ENCODE peak calls at places on chromosomes 16 and 17, in seven cellular contexts. One of them, this sample, is unnamed.

GRCh38 chr16:86681440-86681838 is 103.1 kb downstream of the FOXL1 start:
- DNase-seq in upper lobe of right lung: no peak
- DNase-seq in cardiac muscle cell: peak; percentile 53
- DNase-seq in colonic mucosa: no peak
- DNase-seq in IMR-90: no peak
- DNase-seq in AG10803: no peak
- DNase-seq in ovary: no peak
- DNase-seq in this sample: no peak

GRCh38 chr17:44376124-44376523 is 12.5 kb upstream of the FAM171A2 start:
- DNase-seq in IMR-90: peak; percentile 10
- DNase-seq in AG10803: no peak
- DNase-seq in cardiac muscle cell: peak; percentile 65
- DNase-seq in ovary: peak; percentile 65
- DNase-seq in upper lobe of right lung: no peak
- DNase-seq in colonic mucosa: no peak
- DNase-seq in this sample: no peak

GRCh38 chr16:57621521-57622268 is 6.7 kb upstream of the ADGRG1 start:
- DNase-seq in ovary: no peak
- DNase-seq in colonic mucosa: no peak
- DNase-seq in upper lobe of right lung: peak; percentile 68
- DNase-seq in IMR-90: no peak
- DNase-seq in cardiac muscle cell: no peak
- DNase-seq in AG10803: no peak
- DNase-seq in this sample: no peak

GRCh38 chr17:16945513-16946201 is 26.3 kb downstream of the TNFRSF13B start:
- DNase-seq in AG10803: no peak
- DNase-seq in cardiac muscle cell: no peak
- DNase-seq in upper lobe of right lung: no peak
- DNase-seq in colonic mucosa: no peak
- DNase-seq in ovary: no peak
- DNase-seq in IMR-90: no peak
- DNase-seq in this sample: no peak

GRCh38 chr16:89373355-89374110 is 116.8 kb downstream of the ANKRD11 start:
- DNase-seq in ovary: peak; percentile 59
- DNase-seq in upper lobe of right lung: no peak
- DNase-seq in colonic mucosa: no peak
- DNase-seq in IMR-90: peak; percentile 55
- DNase-seq in cardiac muscle cell: peak; percentile 44
- DNase-seq in AG10803: peak; percentile 22
- DNase-seq in this sample: no peak

GRCh38 chr16:23835390-23836077 is at the start of gene PRKCB:
- DNase-seq in ovary: no peak
- DNase-seq in cardiac muscle cell: peak; percentile 63
- DNase-seq in IMR-90: peak; percentile 14
- DNase-seq in colonic mucosa: peak; percentile 80
- DNase-seq in AG10803: peak; percentile 8
- DNase-seq in upper lobe of right lung: peak; percentile 90
- DNase-seq in this sample: no peak

GRCh38 chr17:28481081-28481571 is 7.7 kb downstream of the SLC13A2 start:
- DNase-seq in colonic mucosa: peak; percentile 40
- DNase-seq in cardiac muscle cell: no peak
- DNase-seq in upper lobe of right lung: peak; percentile 76
- DNase-seq in AG10803: no peak
- DNase-seq in IMR-90: no peak
- DNase-seq in ovary: no peak
- DNase-seq in this sample: no peak

GRCh38 chr16:7614022-7614795 is 281.6 kb downstream of the RBFOX1 start:
- DNase-seq in cardiac muscle cell: no peak
- DNase-seq in AG10803: no peak
- DNase-seq in colonic mucosa: no peak
- DNase-seq in ovary: no peak
- DNase-seq in IMR-90: no peak
- DNase-seq in upper lobe of right lung: no peak
- DNase-seq in this sample: no peak

GRCh38 chr17:38558751-38559024 is 47.1 kb downstream of the SRCIN1 start:
- DNase-seq in IMR-90: no peak
- DNase-seq in colonic mucosa: no peak
- DNase-seq in ovary: no peak
- DNase-seq in upper lobe of right lung: no peak
- DNase-seq in cardiac muscle cell: no peak
- DNase-seq in AG10803: no peak
- DNase-seq in this sample: no peak

GRCh38 chr17:850828-851759 is 68.9 kb downstream of the MRM3 start:
- DNase-seq in AG10803: peak; percentile 85
- DNase-seq in IMR-90: peak; percentile 40
- DNase-seq in colonic mucosa: no peak
- DNase-seq in cardiac muscle cell: peak; percentile 51
- DNase-seq in ovary: peak; percentile 33
- DNase-seq in upper lobe of right lung: no peak
- DNase-seq in this sample: no peak
- H3K4me3 ChIP-seq in AG10803: peak overlapping the region; percentile 48
- H3K4me3 ChIP-seq in IMR-90: no peak overlapping the region
- H3K4me3 ChIP-seq in colonic mucosa: no peak overlapping the region
- H3K4me3 ChIP-seq in cardiac muscle cell: no peak overlapping the region
- H3K4me3 ChIP-seq in ovary: peak overlapping the region; percentile 9
- H3K4me3 ChIP-seq in upper lobe of right lung: no peak overlapping the region
- H3K4me3 ChIP-seq in this sample: peak overlapping the region; percentile 21

GRCh38 chr17:77440571-77440981 is 299.8 kb downstream of the SEC14L1 start:
- DNase-seq in colonic mucosa: no peak
- DNase-seq in AG10803: no peak
- DNase-seq in IMR-90: no peak
- DNase-seq in ovary: no peak
- DNase-seq in upper lobe of right lung: no peak
- DNase-seq in cardiac muscle cell: no peak
- DNase-seq in this sample: no peak

GRCh38 chr17:77437747-77438146 is 297.0 kb downstream of the SEC14L1 start:
- DNase-seq in AG10803: no peak
- DNase-seq in IMR-90: no peak
- DNase-seq in colonic mucosa: no peak
- DNase-seq in upper lobe of right lung: no peak
- DNase-seq in ovary: no peak
- DNase-seq in cardiac muscle cell: no peak
- DNase-seq in this sample: no peak

GRCh38 chr17:77441130-77441920 is 300.6 kb downstream of the SEC14L1 start:
- DNase-seq in AG10803: no peak
- DNase-seq in upper lobe of right lung: no peak
- DNase-seq in cardiac muscle cell: peak; percentile 40
- DNase-seq in ovary: no peak
- DNase-seq in colonic mucosa: peak; percentile 40
- DNase-seq in IMR-90: no peak
- DNase-seq in this sample: no peak

GRCh38 chr17:77438241-77439204 is 297.8 kb downstream of the SEC14L1 start:
- DNase-seq in AG10803: no peak
- DNase-seq in ovary: no peak
- DNase-seq in cardiac muscle cell: no peak
- DNase-seq in colonic mucosa: no peak
- DNase-seq in upper lobe of right lung: no peak
- DNase-seq in IMR-90: no peak
- DNase-seq in this sample: no peak

DNA sequence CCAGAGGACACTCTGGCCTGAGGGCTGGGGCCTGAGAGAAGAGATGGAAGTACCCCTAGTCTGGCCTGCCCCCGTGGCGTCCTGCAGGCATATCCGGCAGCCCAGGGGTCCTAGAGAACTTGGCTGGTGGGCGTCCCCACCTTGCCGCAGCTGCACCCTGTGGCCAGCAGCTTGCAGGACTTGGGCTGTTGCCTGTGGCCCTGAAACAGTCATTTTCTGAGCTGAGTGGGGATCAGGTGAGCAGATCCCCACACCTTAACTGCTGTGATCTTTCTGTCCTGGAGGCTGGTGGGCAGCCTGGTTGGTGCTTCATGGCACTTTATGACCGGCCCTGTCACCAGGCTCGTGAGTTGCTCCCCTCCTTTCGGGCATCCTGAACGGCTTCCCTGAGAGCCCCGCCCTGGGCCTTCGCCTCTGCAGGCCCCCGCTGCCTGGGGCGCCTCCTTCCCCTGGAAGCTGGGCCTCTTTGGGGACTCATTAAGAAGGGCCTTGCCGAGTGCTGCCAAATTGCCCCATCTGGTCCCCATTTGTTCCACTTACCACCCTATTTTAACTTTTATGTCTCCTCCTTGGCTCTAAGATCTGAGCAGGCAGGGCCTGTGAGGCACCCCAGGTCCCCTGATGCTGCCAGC is 298.7 kb downstream of the SEC14L1 start:
- DNase-seq in IMR-90: no peak
- DNase-seq in colonic mucosa: no peak
- DNase-seq in AG10803: peak; percentile 71
- DNase-seq in ovary: no peak
- DNase-seq in cardiac muscle cell: no peak
- DNase-seq in upper lobe of right lung: no peak
- DNase-seq in this sample: no peak
- H3K4me3 ChIP-seq in IMR-90: no peak overlapping the region
- H3K4me3 ChIP-seq in colonic mucosa: no peak overlapping the region
- H3K4me3 ChIP-seq in AG10803: no peak overlapping the region
- H3K4me3 ChIP-seq in ovary: no peak overlapping the region
- H3K4me3 ChIP-seq in cardiac muscle cell: no peak overlapping the region
- H3K4me3 ChIP-seq in upper lobe of right lung: no peak overlapping the region
- H3K4me3 ChIP-seq in this sample: no peak overlapping the region

DNA sequence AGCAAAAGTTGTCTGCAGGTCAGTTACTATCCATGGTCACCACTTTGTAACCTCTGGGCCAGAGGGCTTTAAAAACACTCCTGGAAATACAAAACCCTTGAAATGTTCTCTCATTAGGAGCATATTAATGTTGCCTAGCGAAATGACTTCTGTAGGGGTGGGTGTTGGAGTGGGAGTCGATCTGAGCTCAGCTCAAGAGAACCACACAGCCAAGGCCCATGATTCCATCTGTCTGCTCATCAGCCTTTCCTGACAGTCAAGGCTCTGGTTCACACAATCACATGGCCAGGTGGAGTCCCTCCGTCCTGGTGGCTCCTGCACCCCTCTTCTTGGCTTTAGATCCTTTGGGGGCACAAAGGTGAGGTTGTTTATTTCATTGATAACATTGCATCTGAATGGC is 26.7 kb downstream of the RCVRN start:
- DNase-seq in ovary: no peak
- DNase-seq in upper lobe of right lung: no peak
- DNase-seq in AG10803: no peak
- DNase-seq in IMR-90: no peak
- DNase-seq in cardiac muscle cell: no peak
- DNase-seq in colonic mucosa: no peak
- DNase-seq in this sample: no peak
- H3K4me3 ChIP-seq in ovary: no peak overlapping the region
- H3K4me3 ChIP-seq in upper lobe of right lung: no peak overlapping the region
- H3K4me3 ChIP-seq in AG10803: no peak overlapping the region
- H3K4me3 ChIP-seq in IMR-90: no peak overlapping the region
- H3K4me3 ChIP-seq in cardiac muscle cell: no peak overlapping the region
- H3K4me3 ChIP-seq in colonic mucosa: no peak overlapping the region
- H3K4me3 ChIP-seq in this sample: no peak overlapping the region

GRCh38 chr16:53541326-53541725 is 38.3 kb upstream of the AKTIP start:
- DNase-seq in cardiac muscle cell: peak; percentile 82
- DNase-seq in AG10803: peak; percentile 35
- DNase-seq in upper lobe of right lung: no peak
- DNase-seq in IMR-90: peak; percentile 34
- DNase-seq in colonic mucosa: no peak
- DNase-seq in ovary: no peak
- DNase-seq in this sample: no peak

GRCh38 chr16:53542283-53542682 is 39.3 kb upstream of the AKTIP start:
- DNase-seq in IMR-90: no peak
- DNase-seq in AG10803: no peak
- DNase-seq in cardiac muscle cell: no peak
- DNase-seq in colonic mucosa: no peak
- DNase-seq in upper lobe of right lung: no peak
- DNase-seq in ovary: no peak
- DNase-seq in this sample: no peak

GRCh38 chr16:53549970-53550406 is 47.0 kb upstream of the AKTIP start:
- DNase-seq in upper lobe of right lung: no peak
- DNase-seq in IMR-90: peak; percentile 82
- DNase-seq in AG10803: peak; percentile 91
- DNase-seq in ovary: peak; percentile 35
- DNase-seq in colonic mucosa: peak; percentile 56
- DNase-seq in cardiac muscle cell: peak; percentile 93
- DNase-seq in this sample: peak; percentile 49

GRCh38 chr16:53546988-53547391 is 44.0 kb upstream of the AKTIP start:
- DNase-seq in ovary: no peak
- DNase-seq in IMR-90: peak; percentile 13
- DNase-seq in AG10803: no peak
- DNase-seq in upper lobe of right lung: no peak
- DNase-seq in cardiac muscle cell: no peak
- DNase-seq in colonic mucosa: no peak
- DNase-seq in this sample: no peak

DNA sequence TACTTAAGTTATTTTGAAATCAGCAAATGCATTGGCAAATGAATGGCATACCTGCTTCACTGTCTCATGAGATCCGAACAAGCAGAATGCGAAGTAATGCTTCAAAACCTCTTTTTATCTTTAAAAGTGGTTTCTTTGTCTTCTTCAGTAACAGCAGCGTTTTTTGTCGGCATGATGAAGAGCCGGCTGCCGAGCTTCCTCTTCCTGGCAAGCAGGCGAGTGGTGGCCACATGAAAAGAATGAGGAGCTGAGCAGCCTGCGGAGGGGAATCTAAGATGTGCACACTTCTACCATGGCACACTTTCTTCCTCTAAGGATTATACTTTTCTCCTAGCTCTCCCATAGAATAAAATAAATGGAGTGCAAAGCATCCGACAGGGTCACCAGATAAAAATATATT is 42.4 kb upstream of the AKTIP start:
- DNase-seq in IMR-90: no peak
- DNase-seq in colonic mucosa: no peak
- DNase-seq in upper lobe of right lung: no peak
- DNase-seq in AG10803: no peak
- DNase-seq in cardiac muscle cell: no peak
- DNase-seq in ovary: no peak
- DNase-seq in this sample: no peak
- H3K4me3 ChIP-seq in IMR-90: no peak overlapping the region
- H3K4me3 ChIP-seq in colonic mucosa: no peak overlapping the region
- H3K4me3 ChIP-seq in upper lobe of right lung: no peak overlapping the region
- H3K4me3 ChIP-seq in AG10803: no peak overlapping the region
- H3K4me3 ChIP-seq in cardiac muscle cell: no peak overlapping the region
- H3K4me3 ChIP-seq in ovary: no peak overlapping the region
- H3K4me3 ChIP-seq in this sample: no peak overlapping the region

DNA sequence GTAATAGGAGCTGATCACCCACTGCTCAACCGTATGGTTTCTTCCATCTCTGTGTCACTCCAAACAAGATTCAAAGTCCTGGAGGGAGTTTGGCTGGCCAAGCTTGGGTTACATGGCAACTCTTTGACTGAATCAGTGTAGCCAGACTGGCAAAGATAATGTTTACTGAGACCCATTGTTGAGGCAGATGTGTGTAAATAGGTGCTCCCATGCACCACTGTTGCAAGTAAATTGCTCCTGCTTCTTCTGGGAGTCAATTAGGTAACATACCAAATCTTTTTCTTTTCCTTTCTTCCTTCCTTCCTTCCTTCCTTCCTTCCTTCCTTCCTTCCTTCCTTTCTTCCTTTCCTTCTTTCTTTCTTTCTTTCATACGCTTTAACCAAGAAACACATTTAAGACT is 86.3 kb upstream of the DHX40 start:
- DNase-seq in ovary: no peak
- DNase-seq in colonic mucosa: no peak
- DNase-seq in upper lobe of right lung: no peak
- DNase-seq in IMR-90: no peak
- DNase-seq in cardiac muscle cell: no peak
- DNase-seq in AG10803: no peak
- DNase-seq in this sample: no peak
- H3K4me3 ChIP-seq in ovary: no peak overlapping the region
- H3K4me3 ChIP-seq in colonic mucosa: no peak overlapping the region
- H3K4me3 ChIP-seq in upper lobe of right lung: no peak overlapping the region
- H3K4me3 ChIP-seq in IMR-90: no peak overlapping the region
- H3K4me3 ChIP-seq in cardiac muscle cell: no peak overlapping the region
- H3K4me3 ChIP-seq in AG10803: no peak overlapping the region
- H3K4me3 ChIP-seq in this sample: no peak overlapping the region

This sample was measured in BJ.